ENCODE peak calls at places on chromosomes 4 and X, in six cellular contexts. T is H4; P is T-helper 9 cell; R is CD4-positive, alpha-beta T cell; U is GM03348; G is A673. K is an unnamed sample.

GRCh38 chrX:37786666-37787337 is 6.9 kb downstream of the CYBB start:
- DNase-seq in T (no peak), P (no peak), R (no peak), U (no peak), G (no peak), K (no peak)

GRCh38 chr4:68271851-68272756 is 26.6 kb upstream of the TMPRSS11B start:
- DNase-seq in T (peak), P (no peak), R (no peak), U (peak), G (peak), K (peak)

GRCh38 chr4:101346312-101346561 is 1.1 kb downstream of the PPP3CA start:
- DNase-seq in T (no peak), P (peak), R (peak), U (no peak), G (no peak), K (no peak)

GRCh38 chr4:82905205-82905604 is 4.7 kb downstream of the THAP9 start:
- DNase-seq in T (no peak), P (no peak), R (no peak), U (peak), G (no peak), K (no peak)

GRCh38 chrX:151416521-151417048 is 19.6 kb downstream of the VMA21 start:
- DNase-seq in T (no peak), P (no peak), R (no peak), U (no peak), G (no peak), K (no peak)

GRCh38 chr4:2412534-2412884 is 5.9 kb downstream of the ZFYVE28 start:
- DNase-seq in T (peak), P (peak), R (peak), U (no peak), G (no peak), K (no peak)

GRCh38 chr4:141569141-141569540 is 67.2 kb upstream of the IL15 start:
- DNase-seq in T (no peak), P (no peak), R (no peak), U (peak), G (no peak), K (peak)

GRCh38 chr4:3865986-3866812 is 100.0 kb downstream of the ADRA2C start:
- DNase-seq in T (no peak), P (no peak), R (no peak), U (no peak), G (no peak), K (no peak)

GRCh38 chrX:17632942-17633341 is 104.4 kb upstream of the SCML1 start:
- DNase-seq in T (no peak), P (no peak), R (no peak), U (peak), G (no peak), K (no peak)

GRCh38 chr4:169179609-169180526 is 90.9 kb downstream of the SH3RF1 start:
- DNase-seq in T (no peak), P (no peak), R (no peak), U (no peak), G (no peak), K (peak)

GRCh38 chr4:79851625-79852304 is 221.3 kb downstream of the ANTXR2 start:
- DNase-seq in T (no peak), P (no peak), R (no peak), U (peak), G (no peak), K (no peak)

GRCh38 chr4:73705056-73705432 is 35.3 kb upstream of the CXCL8 start:
- DNase-seq in T (peak), P (no peak), R (no peak), U (peak), G (peak), K (peak)

GRCh38 chr4:621296-622070 is 3.9 kb upstream of the PDE6B start:
- DNase-seq in T (no peak), P (no peak), R (no peak), U (no peak), G (no peak), K (no peak)

GRCh38 chr4:153010137-153010536 is 74.0 kb downstream of the FHDC1 start:
- DNase-seq in T (no peak), P (no peak), R (no peak), U (no peak), G (no peak), K (no peak)

GRCh38 chr4:168846414-168846813 is 163.6 kb downstream of the CBR4 start:
- DNase-seq in T (no peak), P (no peak), R (no peak), U (no peak), G (no peak), K (no peak)

GRCh38 chr4:5638316-5638715 is 70.0 kb downstream of the EVC2 start:
- DNase-seq in T (no peak), P (no peak), R (no peak), U (peak), G (no peak), K (peak)

GRCh38 chr4:13328591-13328990 is 155.5 kb downstream of the RAB28 start:
- DNase-seq in T (no peak), P (no peak), R (no peak), U (peak), G (no peak), K (no peak)

GRCh38 chr4:2090642-2091041 is 31.5 kb downstream of the NAT8L start:
- DNase-seq in T (no peak), P (no peak), R (no peak), U (no peak), G (no peak), K (no peak)